ENCODE peak calls at places on chromosomes 2 and 18, in six cellular contexts. X is BE2C; H is foreskin fibroblast; A is colonic mucosa; W is effector memory CD4-positive, alpha-beta T cell; R is OCI-LY7. F is an unnamed sample.

GRCh38 chr2:118973542-118973951 is 31.6 kb downstream of the MARCO start:
- DNase-seq in A (no peak), R (no peak), W (no peak), H (peak; percentile 22), X (no peak), F (no peak)

GRCh38 chr2:207142461-207142860 is 23.3 kb downstream of the KLF7 start:
- DNase-seq in H (no peak), X (no peak), A (no peak), R (no peak), W (no peak), F (no peak)

GRCh38 chr2:235535423-235536130 is 41.7 kb downstream of the AGAP1 start:
- DNase-seq in R (no peak), W (no peak), X (no peak), H (no peak), A (no peak), F (no peak)

GRCh38 chr2:16487686-16488085 is 177.9 kb downstream of the CYRIA start:
- DNase-seq in H (no peak), X (peak; percentile 34), R (no peak), W (no peak), A (no peak), F (peak; percentile 21)

GRCh38 chr2:179107737-179108136 is 57.8 kb upstream of the CCDC141 start:
- DNase-seq in R (no peak), H (peak; percentile 38), X (no peak), W (no peak), A (peak; percentile 59), F (no peak)

GRCh38 chr2:29423267-29423666 is 308.1 kb downstream of the CLIP4 start:
- DNase-seq in H (no peak), A (no peak), X (no peak), R (no peak), W (no peak), F (no peak)

GRCh38 chr2:39183673-39184072 is 60.1 kb downstream of the CDKL4 start:
- DNase-seq in X (no peak), R (no peak), W (no peak), A (no peak), H (no peak), F (no peak)

GRCh38 chr18:45255142-45255890 is 360.0 kb upstream of the SLC14A2 start:
- DNase-seq in A (no peak), W (no peak), R (no peak), X (no peak), H (peak; percentile 83), F (peak; percentile 93)

GRCh38 chr2:20049631-20050030 is 1.8 kb downstream of the LAPTM4A start:
- DNase-seq in A (no peak), X (no peak), R (peak; percentile 39), W (no peak), H (no peak), F (no peak)

GRCh38 chr2:219057709-219058540 is 2.8 kb downstream of the IHH start:
- DNase-seq in H (peak; percentile 65), A (peak; percentile 83), R (peak; percentile 74), X (peak; percentile 88), W (peak; percentile 62), F (no peak)

GRCh38 chr2:219058541-219059374 is 2.0 kb downstream of the IHH start:
- DNase-seq in A (peak; percentile 80), W (no peak), H (no peak), X (no peak), R (no peak), F (no peak)

GRCh38 chr2:219056176-219056895 is 4.4 kb downstream of the IHH start:
- DNase-seq in W (no peak), X (no peak), A (no peak), R (no peak), H (no peak), F (no peak)

GRCh38 chr2:219054956-219055903 is 5.5 kb downstream of the IHH start:
- DNase-seq in W (no peak), X (no peak), H (no peak), R (no peak), A (no peak), F (no peak)

GRCh38 chr2:219056896-219057708 is 3.6 kb downstream of the IHH start:
- DNase-seq in X (no peak), W (no peak), R (no peak), A (no peak), H (no peak), F (no peak)
- H3K4me3 ChIP-seq in X (peak overlapping the region; percentile 31), W (no peak overlapping the region), R (no peak overlapping the region), A (peak overlapping the region; percentile 59), H (no peak overlapping the region), F (no peak overlapping the region)

GRCh38 chr2:239441724-239442123 is 40.9 kb upstream of the HDAC4 start:
- DNase-seq in X (no peak), H (no peak), R (no peak), W (no peak), A (no peak), F (no peak)
- H3K4me3 ChIP-seq in X (no peak overlapping the region), H (no peak overlapping the region), R (no peak overlapping the region), W (no peak overlapping the region), A (no peak overlapping the region), F (no peak overlapping the region)

GRCh38 chr18:21600526-21601410 is at the start of gene ESCO1:
- DNase-seq in R (peak; percentile 98), H (peak; percentile 97), A (peak; percentile 93), X (peak; percentile 92), W (peak; percentile 92), F (peak; percentile 87)

GRCh38 chr18:21602302-21602592 is 1.7 kb upstream of the ESCO1 start:
- DNase-seq in X (no peak), W (no peak), H (no peak), A (no peak), R (no peak), F (no peak)

GRCh38 chr18:21604711-21605110 is 4.2 kb upstream of the ESCO1 start:
- DNase-seq in A (no peak), X (no peak), W (no peak), R (no peak), H (no peak), F (no peak)

GRCh38 chr18:21599585-21600525 is 649 bp downstream of the ESCO1 start:
- DNase-seq in X (peak; percentile 38), A (peak; percentile 62), H (peak; percentile 20), R (peak; percentile 75), W (peak; percentile 54), F (peak; percentile 14)

DNA sequence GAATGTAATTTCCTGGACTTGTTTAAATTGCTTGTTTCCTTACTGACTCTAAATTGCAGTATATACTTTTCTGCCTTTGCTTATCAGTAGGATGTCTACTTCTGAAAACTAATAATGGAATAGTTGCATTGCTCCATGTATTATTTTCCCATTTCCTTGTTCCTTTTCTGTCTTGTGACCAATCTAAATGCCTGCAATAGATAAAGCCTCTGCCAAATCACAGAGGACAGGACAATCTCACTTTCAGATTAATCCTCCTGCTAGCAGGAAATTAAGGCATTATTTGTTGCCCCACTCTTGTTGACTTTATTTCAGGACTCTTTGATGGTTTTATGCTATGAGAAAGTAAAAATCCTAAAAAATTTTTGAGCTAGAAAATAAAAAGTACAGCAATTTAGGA is 4.7 kb upstream of the ESCO1 start:
- DNase-seq in R (no peak), A (no peak), X (no peak), W (no peak), H (no peak), F (no peak)
- H3K4me3 ChIP-seq in R (no peak overlapping the region), A (no peak overlapping the region), X (no peak overlapping the region), W (no peak overlapping the region), H (no peak overlapping the region), F (no peak overlapping the region)

DNA sequence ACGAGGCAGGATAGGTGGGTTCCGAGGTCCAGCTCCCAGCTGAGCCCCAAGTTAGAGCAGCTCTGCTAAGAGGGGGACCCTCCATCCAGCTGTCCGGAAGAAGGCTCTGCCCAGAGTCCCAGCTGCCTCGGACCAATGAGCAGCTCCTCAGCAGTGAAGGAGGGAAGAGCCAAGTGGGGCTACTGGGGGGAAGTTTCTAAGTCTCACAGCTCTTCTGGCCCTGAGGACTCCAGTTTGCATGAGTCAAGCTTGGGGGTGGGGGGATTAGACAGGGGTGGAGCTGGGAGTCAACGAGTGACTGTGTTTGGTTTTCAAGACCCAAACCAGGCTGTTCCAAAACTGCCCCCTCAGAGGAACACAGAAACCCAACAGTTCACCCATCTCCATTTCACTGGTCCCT is 101.0 kb downstream of the TNS1 start:
- DNase-seq in R (no peak), A (no peak), W (no peak), X (no peak), H (peak; percentile 52), F (no peak)
- H3K4me3 ChIP-seq in R (no peak overlapping the region), A (no peak overlapping the region), W (no peak overlapping the region), X (no peak overlapping the region), H (no peak overlapping the region), F (no peak overlapping the region)

F was measured in retinal pigment epithelial cell.